ENCODE peak calls at places on chromosome 11, in eight cellular contexts. One of them, this sample, is unnamed.

GRCh38 chr11:2211113-2211971 is 39.7 kb upstream of the TH start:
- DNase-seq in neural progenitor cell: peak; percentile 91
- DNase-seq in HFF-Myc: no peak
- DNase-seq in coronary artery: no peak
- DNase-seq in stimulated activated CD4-positive, alpha-beta T cell treated with anti-CD3 and anti-CD28 coated beads, Interleukin-2, amount 100 ng/mL, for 24 hours: no peak
- DNase-seq in activated gamma-delta T cell: no peak
- DNase-seq in GM06990: no peak
- DNase-seq in fibroblast of gingiva: no peak
- DNase-seq in this sample: no peak

GRCh38 chr11:116887909-116888556 is 50.6 kb upstream of the APOA1 start:
- DNase-seq in HFF-Myc: no peak
- DNase-seq in GM06990: no peak
- DNase-seq in fibroblast of gingiva: peak; percentile 67
- DNase-seq in coronary artery: no peak
- DNase-seq in activated gamma-delta T cell: no peak
- DNase-seq in stimulated activated CD4-positive, alpha-beta T cell treated with anti-CD3 and anti-CD28 coated beads, Interleukin-2, amount 100 ng/mL, for 24 hours: no peak
- DNase-seq in neural progenitor cell: no peak
- DNase-seq in this sample: no peak

GRCh38 chr11:94740975-94741707 is 27.0 kb upstream of the AMOTL1 start:
- DNase-seq in fibroblast of gingiva: peak; percentile 49
- DNase-seq in activated gamma-delta T cell: no peak
- DNase-seq in neural progenitor cell: peak; percentile 71
- DNase-seq in coronary artery: no peak
- DNase-seq in HFF-Myc: peak; percentile 60
- DNase-seq in GM06990: no peak
- DNase-seq in stimulated activated CD4-positive, alpha-beta T cell treated with anti-CD3 and anti-CD28 coated beads, Interleukin-2, amount 100 ng/mL, for 24 hours: peak; percentile 11
- DNase-seq in this sample: peak; percentile 57

GRCh38 chr11:76185931-76186401 is 20.3 kb downstream of the WNT11 start:
- DNase-seq in HFF-Myc: no peak
- DNase-seq in GM06990: no peak
- DNase-seq in coronary artery: peak; percentile 82
- DNase-seq in fibroblast of gingiva: peak; percentile 72
- DNase-seq in neural progenitor cell: no peak
- DNase-seq in stimulated activated CD4-positive, alpha-beta T cell treated with anti-CD3 and anti-CD28 coated beads, Interleukin-2, amount 100 ng/mL, for 24 hours: no peak
- DNase-seq in activated gamma-delta T cell: no peak
- DNase-seq in this sample: no peak

GRCh38 chr11:119107538-119108150 is 500 bp downstream of the C2CD2L start:
- DNase-seq in stimulated activated CD4-positive, alpha-beta T cell treated with anti-CD3 and anti-CD28 coated beads, Interleukin-2, amount 100 ng/mL, for 24 hours: peak; percentile 25
- DNase-seq in neural progenitor cell: peak; percentile 52
- DNase-seq in activated gamma-delta T cell: no peak
- DNase-seq in fibroblast of gingiva: no peak
- DNase-seq in GM06990: no peak
- DNase-seq in coronary artery: no peak
- DNase-seq in HFF-Myc: no peak
- DNase-seq in this sample: no peak

GRCh38 chr11:117841582-117842031 is 17.1 kb upstream of the FXYD2 start:
- DNase-seq in fibroblast of gingiva: no peak
- DNase-seq in GM06990: no peak
- DNase-seq in activated gamma-delta T cell: no peak
- DNase-seq in coronary artery: peak; percentile 54
- DNase-seq in neural progenitor cell: no peak
- DNase-seq in stimulated activated CD4-positive, alpha-beta T cell treated with anti-CD3 and anti-CD28 coated beads, Interleukin-2, amount 100 ng/mL, for 24 hours: no peak
- DNase-seq in HFF-Myc: no peak
- DNase-seq in this sample: no peak

GRCh38 chr11:134355136-134355535 is 23.3 kb downstream of the GLB1L2 start:
- DNase-seq in fibroblast of gingiva: no peak
- DNase-seq in HFF-Myc: no peak
- DNase-seq in activated gamma-delta T cell: no peak
- DNase-seq in GM06990: no peak
- DNase-seq in stimulated activated CD4-positive, alpha-beta T cell treated with anti-CD3 and anti-CD28 coated beads, Interleukin-2, amount 100 ng/mL, for 24 hours: no peak
- DNase-seq in neural progenitor cell: no peak
- DNase-seq in coronary artery: no peak
- DNase-seq in this sample: no peak

GRCh38 chr11:2700415-2701211 is 819 bp upstream of the KCNQ1OT1 start:
- DNase-seq in fibroblast of gingiva: peak; percentile 25
- DNase-seq in activated gamma-delta T cell: peak; percentile 22
- DNase-seq in HFF-Myc: no peak
- DNase-seq in GM06990: peak; percentile 74
- DNase-seq in coronary artery: peak; percentile 75
- DNase-seq in stimulated activated CD4-positive, alpha-beta T cell treated with anti-CD3 and anti-CD28 coated beads, Interleukin-2, amount 100 ng/mL, for 24 hours: peak; percentile 62
- DNase-seq in neural progenitor cell: peak; percentile 78
- DNase-seq in this sample: peak; percentile 39

GRCh38 chr11:70762810-70763209 is 364.5 kb downstream of the CTTN start:
- DNase-seq in coronary artery: no peak
- DNase-seq in activated gamma-delta T cell: no peak
- DNase-seq in stimulated activated CD4-positive, alpha-beta T cell treated with anti-CD3 and anti-CD28 coated beads, Interleukin-2, amount 100 ng/mL, for 24 hours: no peak
- DNase-seq in fibroblast of gingiva: no peak
- DNase-seq in GM06990: no peak
- DNase-seq in HFF-Myc: no peak
- DNase-seq in neural progenitor cell: no peak
- DNase-seq in this sample: no peak

GRCh38 chr11:17014321-17014773 is at the start of gene PLEKHA7:
- DNase-seq in GM06990: no peak
- DNase-seq in coronary artery: no peak
- DNase-seq in activated gamma-delta T cell: no peak
- DNase-seq in fibroblast of gingiva: no peak
- DNase-seq in neural progenitor cell: peak; percentile 74
- DNase-seq in stimulated activated CD4-positive, alpha-beta T cell treated with anti-CD3 and anti-CD28 coated beads, Interleukin-2, amount 100 ng/mL, for 24 hours: peak; percentile 30
- DNase-seq in HFF-Myc: no peak
- DNase-seq in this sample: no peak

This sample was measured in pons.